ENCODE peak calls at places on chromosome 14, in ten cellular contexts. D, L, I, W, U, V, R, K, Y and A are unnamed samples.
A peak's percentile ranks its signal among the peaks of the same experiment; 100 is the strongest.

GRCh38 chr14:32896979-32897723 is 41.5 kb upstream of the NPAS3 start:
- DNase-seq in D (no peak), L (no peak), I (no peak), W (no peak), U (no peak), V (no peak), R (no peak), K (peak; percentile 23), Y (peak; percentile 1), A (no peak)

GRCh38 chr14:102097441-102098135 is 10.7 kb upstream of the HSP90AA1 start:
- DNase-seq in D (peak; percentile 26), L (no peak), I (peak; percentile 68), W (no peak), U (no peak), V (peak; percentile 49), R (no peak), K (no peak), Y (no peak), A (peak; percentile 84)

GRCh38 chr14:75084513-75084912 is 15.1 kb downstream of the ZC2HC1C start:
- DNase-seq in D (no peak), L (no peak), I (peak; percentile 23), W (no peak), U (no peak), V (no peak), R (no peak), K (no peak), Y (peak; percentile 56), A (no peak)

GRCh38 chr14:38210587-38211257 is 3.0 kb downstream of the SSTR1 start:
- DNase-seq in D (peak; percentile 64), L (no peak), I (no peak), W (no peak), U (no peak), V (no peak), R (no peak), K (peak; percentile 69), Y (no peak), A (no peak)

GRCh38 chr14:99024926-99025325 is 247.1 kb downstream of the BCL11B start:
- DNase-seq in D (no peak), L (no peak), I (no peak), W (no peak), U (no peak), V (no peak), R (no peak), K (no peak), Y (no peak), A (no peak)

GRCh38 chr14:105090493-105091334 is 25.5 kb upstream of the GPR132 start:
- DNase-seq in D (peak; percentile 95), L (peak; percentile 65), I (peak; percentile 93), W (peak; percentile 90), U (peak; percentile 78), V (peak; percentile 89), R (peak; percentile 90), K (peak; percentile 81), Y (peak; percentile 73), A (peak; percentile 94)

GRCh38 chr14:60254176-60254575 is 5.2 kb downstream of the PPM1A start:
- DNase-seq in D (no peak), L (no peak), I (peak; percentile 70), W (no peak), U (no peak), V (no peak), R (no peak), K (no peak), Y (no peak), A (peak; percentile 43)

GRCh38 chr14:75738192-75738591 is 77.1 kb downstream of the TTLL5 start:
- DNase-seq in D (no peak), L (no peak), I (no peak), W (no peak), U (no peak), V (no peak), R (no peak), K (peak; percentile 60), Y (no peak), A (no peak)

GRCh38 chr14:41377926-41378325 is 228.8 kb upstream of the LRFN5 start:
- DNase-seq in D (no peak), L (no peak), I (no peak), W (no peak), U (no peak), V (no peak), R (no peak), K (no peak), Y (no peak), A (no peak)

GRCh38 chr14:61080591-61081010 is 99.6 kb downstream of the SLC38A6 start:
- DNase-seq in D (no peak), L (no peak), I (no peak), W (peak; percentile 52), U (no peak), V (no peak), R (no peak), K (no peak), Y (no peak), A (no peak)

GRCh38 chr14:75242546-75243273 is 35.9 kb upstream of the FOS start:
- DNase-seq in D (peak; percentile 37), L (no peak), I (peak; percentile 55), W (no peak), U (no peak), V (peak; percentile 53), R (peak; percentile 14), K (peak; percentile 93), Y (peak; percentile 84), A (no peak)

GRCh38 chr14:73943083-73943482 is 6.8 kb downstream of the FAM161B start:
- DNase-seq in D (no peak), L (no peak), I (peak; percentile 39), W (no peak), U (no peak), V (no peak), R (no peak), K (peak; percentile 81), Y (peak; percentile 61), A (no peak)

GRCh38 chr14:35197015-35197414 is 74.7 kb downstream of the PRORP start:
- DNase-seq in D (no peak), L (no peak), I (no peak), W (no peak), U (no peak), V (no peak), R (no peak), K (peak; percentile 19), Y (peak; percentile 76), A (no peak)

GRCh38 chr14:38039526-38039925 is 168.2 kb upstream of the SSTR1 start:
- DNase-seq in D (no peak), L (no peak), I (no peak), W (no peak), U (no peak), V (no peak), R (no peak), K (peak; percentile 3), Y (no peak), A (no peak)

GRCh38 chr14:55800443-55800842 is 220.4 kb downstream of the KTN1 start:
- DNase-seq in D (no peak), L (no peak), I (no peak), W (no peak), U (no peak), V (no peak), R (no peak), K (no peak), Y (no peak), A (no peak)

GRCh38 chr14:57189070-57189469 is 79.6 kb downstream of the EXOC5 start:
- DNase-seq in D (no peak), L (no peak), I (no peak), W (no peak), U (peak; percentile 6), V (no peak), R (no peak), K (peak; percentile 45), Y (peak; percentile 8), A (no peak)

GRCh38 chr14:71967709-71968108 is 35.5 kb downstream of the RGS6 start:
- DNase-seq in D (no peak), L (no peak), I (no peak), W (no peak), U (no peak), V (no peak), R (no peak), K (no peak), Y (no peak), A (no peak)
- TF ChIP-seq CTCF in D (no peak), L (no peak), I (no peak), W (no peak), U (no peak), V (no peak), R (no peak), K (no peak), Y (no peak), A (no peak)

DNA sequence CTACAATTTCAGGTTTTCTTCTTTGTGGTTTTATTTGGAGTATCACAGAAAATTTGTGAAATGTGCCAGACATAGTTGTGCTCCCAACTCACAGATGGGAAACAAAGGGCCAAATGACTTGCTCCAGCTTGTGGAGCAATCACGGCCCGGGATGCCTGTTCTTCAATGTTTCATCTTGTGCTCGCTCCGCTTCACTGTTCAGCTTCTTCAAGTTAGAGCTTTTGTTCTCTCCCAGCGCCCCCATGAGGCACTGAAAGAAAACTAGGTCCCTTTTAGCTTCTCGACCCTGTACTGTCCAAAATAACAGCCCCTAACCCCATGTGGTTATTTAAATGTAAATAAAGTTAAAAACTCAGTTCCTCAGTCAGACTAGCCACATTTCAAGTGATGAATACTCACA is 187.9 kb upstream of the STXBP6 start:
- DNase-seq in D (no peak), L (no peak), I (peak; percentile 28), W (no peak), U (no peak), V (no peak), R (no peak), K (peak; percentile 26), Y (peak; percentile 27), A (peak; percentile 18)
- TF ChIP-seq CTCF in D (peak; percentile 12), L (no peak), I (no peak), W (no peak), U (no peak), V (no peak), R (no peak), K (peak; percentile 26), Y (no peak), A (no peak)

GRCh38 chr14:95432152-95433093 is 84.0 kb downstream of the SYNE3 start:
- DNase-seq in D (no peak), L (peak; percentile 36), I (peak; percentile 56), W (no peak), U (peak; percentile 65), V (peak; percentile 71), R (no peak), K (peak; percentile 59), Y (peak; percentile 10), A (peak; percentile 79)
- TF ChIP-seq CTCF in D (peak; percentile 55), L (peak; percentile 88), I (peak; percentile 63), W (peak; percentile 21), U (peak; percentile 88), V (peak; percentile 60), R (peak; percentile 59), K (peak; percentile 88), Y (peak; percentile 56), A (peak; percentile 89)

DNA sequence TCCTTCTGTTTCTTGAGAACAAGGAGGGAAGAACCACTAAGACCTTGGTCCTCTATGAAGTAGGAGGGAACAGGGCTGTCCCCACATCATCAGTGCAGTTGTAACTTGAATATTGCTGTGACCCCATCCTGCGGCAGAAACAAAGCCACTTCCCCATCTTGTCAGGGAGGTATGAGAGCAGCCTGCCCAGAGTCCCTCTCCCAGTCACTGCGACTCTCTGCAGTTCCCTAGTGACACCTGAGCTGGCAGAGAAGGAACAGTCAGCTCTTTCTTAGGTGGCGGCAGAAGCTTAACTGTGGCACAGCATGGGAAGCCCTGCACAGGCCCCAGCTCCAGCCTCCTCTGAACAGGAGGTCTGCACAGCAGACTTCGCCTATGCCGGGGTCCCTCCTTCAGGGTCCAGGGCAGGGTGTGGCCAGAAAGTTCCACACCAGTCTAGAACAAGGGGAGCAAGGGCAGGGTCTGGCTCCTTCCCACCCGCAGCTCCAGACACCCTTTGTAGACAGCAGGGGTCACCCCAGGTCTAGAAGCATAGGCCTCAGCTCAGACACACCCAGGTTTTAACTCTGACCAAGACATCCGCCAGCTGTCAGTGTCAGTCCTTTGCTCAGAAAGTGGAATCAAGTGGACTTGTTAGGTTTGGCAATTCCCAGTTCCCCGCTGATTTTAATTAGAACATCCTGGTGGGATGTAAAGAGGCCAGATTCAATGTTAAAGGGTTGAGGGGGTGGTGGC is 36.8 kb downstream of the DEGS2 start:
- DNase-seq in D (no peak), L (no peak), I (no peak), W (no peak), U (no peak), V (no peak), R (no peak), K (no peak), Y (no peak), A (no peak)
- TF ChIP-seq CTCF in D (no peak), L (no peak), I (no peak), W (no peak), U (no peak), V (no peak), R (no peak), K (no peak), Y (no peak), A (no peak)